ENCODE peak calls at places on chromosomes 11 and 22, in nine cellular contexts. Z is epithelial cell of esophagus, P is cardiac muscle cell, O is GM12865, M is heart right ventricle, K is A549, U is lung, N is heart left ventricle, S is choroid plexus epithelial cell. J is an unnamed sample.

GRCh38 chr11:134541951-134542350 is 129.9 kb upstream of the B3GAT1 start:
- DNase-seq in K (no peak), N (no peak), P (no peak), O (no peak), U (no peak), M (no peak), Z (no peak), S (no peak), J (no peak)

GRCh38 chr22:35037089-35037488 is 28.9 kb upstream of the ISX start:
- DNase-seq in P (no peak), S (no peak), U (no peak), Z (no peak), N (no peak), K (no peak), M (no peak), O (peak; percentile 51), J (no peak)

GRCh38 chr22:50032109-50032871 is 19.7 kb upstream of the IL17REL start:
- DNase-seq in U (no peak), O (no peak), Z (no peak), P (no peak), K (no peak), M (no peak), N (no peak), S (no peak), J (no peak)

GRCh38 chr11:123527526-123527925 is 97.5 kb downstream of the GRAMD1B start:
- DNase-seq in M (no peak), U (no peak), Z (no peak), N (no peak), K (no peak), S (no peak), P (no peak), O (no peak), J (no peak)

GRCh38 chr11:11290354-11290753 is 62.7 kb downstream of the CSNK2A3 start:
- DNase-seq in S (no peak), O (no peak), K (no peak), P (no peak), Z (no peak), N (no peak), U (no peak), M (no peak), J (no peak)

GRCh38 chr11:119990306-119991021 is 147.4 kb downstream of the TRIM29 start:
- DNase-seq in Z (no peak), M (peak; percentile 50), O (no peak), K (no peak), N (peak; percentile 77), P (peak; percentile 22), U (no peak), S (no peak), J (no peak)

GRCh38 chr11:41486436-41486835 is 27.0 kb upstream of the LRRC4C start:
- DNase-seq in K (no peak), N (no peak), P (no peak), S (no peak), U (no peak), M (no peak), Z (no peak), O (no peak), J (no peak)

GRCh38 chr11:68582416-68583046 is 101.8 kb upstream of the GAL start:
- DNase-seq in N (peak; percentile 58), Z (peak; percentile 58), O (no peak), P (no peak), U (no peak), S (no peak), K (no peak), M (peak; percentile 28), J (no peak)

GRCh38 chr22:50683086-50683993 is 10.7 kb downstream of the SHANK3 start:
- DNase-seq in Z (no peak), P (no peak), S (no peak), K (no peak), U (no peak), O (no peak), N (no peak), M (no peak), J (no peak)

GRCh38 chr11:3967695-3968094 is 112.2 kb downstream of the STIM1 start:
- DNase-seq in M (no peak), U (no peak), O (no peak), P (no peak), S (no peak), Z (no peak), N (no peak), K (no peak), J (no peak)

GRCh38 chr11:36233226-36233625 is 56.0 kb downstream of the COMMD9 start:
- DNase-seq in U (no peak), P (peak; percentile 90), N (no peak), O (no peak), K (no peak), Z (no peak), S (peak; percentile 95), M (no peak), J (no peak)

GRCh38 chr11:13271060-13271693 is 6.4 kb upstream of the BMAL1 start:
- DNase-seq in Z (no peak), P (no peak), N (no peak), M (no peak), O (no peak), S (no peak), K (no peak), U (no peak), J (no peak)

GRCh38 chr11:13269775-13270174 is 7.8 kb upstream of the BMAL1 start:
- DNase-seq in N (no peak), K (no peak), P (no peak), Z (peak; percentile 75), O (no peak), M (no peak), U (no peak), S (no peak), J (no peak)

DNA sequence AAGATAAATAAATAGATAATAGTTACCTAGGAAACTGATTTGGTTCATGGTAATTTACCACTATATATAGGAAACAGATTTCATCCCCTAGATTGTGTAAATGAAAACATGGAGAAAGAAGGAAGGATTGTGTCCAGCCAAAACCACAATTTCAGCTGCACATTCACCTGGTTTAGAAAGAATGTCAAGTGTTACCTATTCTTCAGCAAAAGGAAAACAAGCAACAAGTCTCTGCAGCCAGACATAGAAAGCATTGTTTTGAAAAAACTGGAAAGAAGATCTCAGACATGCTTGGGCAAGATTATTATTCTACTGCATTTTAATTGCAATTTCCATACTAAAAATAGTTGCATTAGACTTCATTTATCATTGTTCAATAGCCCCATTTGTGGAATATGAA is 8.8 kb upstream of the BMAL1 start:
- DNase-seq in M (no peak), K (no peak), U (no peak), S (no peak), N (no peak), O (no peak), P (no peak), Z (peak; percentile 61), J (no peak)
- H3K4me3 ChIP-seq in M (no peak overlapping the region), K (no peak overlapping the region), U (no peak overlapping the region), S (no peak overlapping the region), N (no peak overlapping the region), O (no peak overlapping the region), P (no peak overlapping the region), Z (no peak overlapping the region), J (no peak overlapping the region)

GRCh38 chr11:92707173-92707619 is 262.3 kb upstream of the MTNR1B start:
- DNase-seq in U (no peak), S (peak; percentile 1), K (no peak), M (no peak), O (no peak), P (peak; percentile 6), Z (peak; percentile 98), N (peak; percentile 28), J (no peak)

GRCh38 chr11:92714111-92714510 is 255.3 kb upstream of the MTNR1B start:
- DNase-seq in P (no peak), N (no peak), S (no peak), Z (no peak), O (no peak), K (no peak), M (no peak), U (no peak), J (no peak)

GRCh38 chr11:92707665-92708064 is 261.8 kb upstream of the MTNR1B start:
- DNase-seq in M (no peak), U (no peak), P (no peak), O (no peak), S (no peak), N (no peak), Z (no peak), K (no peak), J (no peak)

GRCh38 chr11:92711913-92712312 is 257.5 kb upstream of the MTNR1B start:
- DNase-seq in K (no peak), U (no peak), Z (no peak), N (no peak), P (no peak), O (no peak), M (no peak), S (no peak), J (no peak)

DNA sequence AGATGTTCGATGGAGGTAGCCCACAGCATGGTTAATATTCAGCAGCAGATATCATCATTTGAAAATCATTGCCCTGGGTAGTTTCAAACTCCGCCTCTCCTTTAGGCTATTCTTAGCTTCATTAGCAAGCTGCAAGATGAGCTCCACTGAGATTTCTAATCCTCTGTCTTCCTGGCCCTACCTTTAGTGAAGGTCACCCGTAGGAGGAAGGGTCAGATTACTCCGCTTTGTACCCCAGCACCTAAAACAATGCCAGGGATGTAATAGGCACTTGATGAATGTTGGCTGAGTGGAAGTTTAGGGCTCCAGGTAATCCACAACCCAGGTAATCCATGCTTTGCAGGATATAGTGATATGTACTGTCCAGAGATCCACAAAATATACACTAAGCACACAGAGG is 260.1 kb upstream of the MTNR1B start:
- DNase-seq in S (no peak), Z (no peak), N (no peak), M (no peak), U (no peak), O (no peak), K (no peak), P (no peak), J (no peak)
- TF ChIP-seq CTCF in S (no peak), Z (no peak), N (no peak), M (no peak), U (no peak), O (no peak), K (no peak), P (no peak), J (no peak)

DNA sequence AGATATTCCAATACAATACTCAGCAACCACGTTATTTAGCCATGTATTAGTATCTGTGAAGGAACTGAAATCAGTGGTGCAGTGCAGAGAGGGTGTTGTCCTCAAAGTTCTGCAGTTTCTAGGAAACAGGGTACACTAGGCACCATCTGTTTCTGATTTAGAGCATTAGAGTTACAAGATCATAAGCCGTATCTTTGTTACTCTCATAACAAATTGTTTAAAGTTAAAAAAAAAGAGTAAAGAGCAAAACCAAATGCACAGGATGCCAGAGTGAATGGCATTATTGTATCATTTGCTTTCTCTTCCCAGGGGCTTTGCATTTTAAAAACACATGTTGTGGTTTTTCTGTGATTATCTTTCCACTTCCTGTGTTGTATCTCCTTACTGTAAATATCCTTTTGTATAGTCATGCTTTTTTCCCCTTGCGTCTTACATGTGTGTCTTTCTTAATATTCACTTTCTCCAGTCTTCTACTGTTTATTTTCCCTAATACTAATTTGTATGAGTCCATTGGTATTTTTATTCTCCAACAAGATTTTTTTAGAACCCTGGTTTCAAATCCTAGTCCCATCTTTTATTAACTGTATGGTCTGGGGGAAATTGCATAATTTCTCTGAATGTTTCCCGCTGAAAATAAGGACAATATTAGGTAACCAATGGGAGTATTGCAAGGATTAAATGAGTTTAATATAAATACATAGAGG is 15.2 kb upstream of the NUP160 start:
- DNase-seq in N (no peak), S (peak; percentile 78), P (peak; percentile 81), U (no peak), O (peak; percentile 60), K (no peak), Z (no peak), M (no peak), J (peak; percentile 79)
- H3K4me3 ChIP-seq in N (no peak overlapping the region), S (no peak overlapping the region), P (no peak overlapping the region), U (no peak overlapping the region), O (no peak overlapping the region), K (no peak overlapping the region), Z (no peak overlapping the region), M (no peak overlapping the region), J (no peak overlapping the region)

GRCh38 chr11:130241697-130242096 is 73.0 kb downstream of the ZBTB44 start:
- DNase-seq in P (no peak), U (no peak), O (no peak), S (no peak), K (no peak), Z (no peak), M (no peak), N (no peak), J (no peak)
- TF ChIP-seq CTCF in P (no peak), U (no peak), O (no peak), S (no peak), K (no peak), Z (no peak), M (no peak), N (no peak), J (no peak)